ENCODE peak calls at places on chromosomes 4 and X, in eight cellular contexts. Q is SW480, W is Right ventricle myocardium superior, E is ascending aorta, R is vagina, V is T-helper 9 cell, Z is NCI-H2081, I is T follicular helper cell. P is an unnamed sample.

GRCh38 chr4:8651661-8652180 is 59.2 kb downstream of the CPZ start:
- DNase-seq in W (no peak), E (peak; percentile 43), R (no peak), Z (no peak), I (no peak), V (no peak), Q (no peak), P (no peak)

GRCh38 chr4:179595671-179596410 is 2153.6 kb upstream of the AGA start:
- DNase-seq in Z (no peak), V (no peak), Q (no peak), E (no peak), R (no peak), I (no peak), W (no peak), P (no peak)

GRCh38 chr4:117987464-117987863 is 46.8 kb upstream of the NDST3 start:
- DNase-seq in I (no peak), R (no peak), E (no peak), Q (no peak), Z (no peak), V (no peak), W (no peak), P (no peak)

GRCh38 chrX:119399772-119400101 is 601 bp downstream of the SLC25A43 start:
- DNase-seq in R (no peak), E (no peak), Z (no peak), Q (no peak), W (no peak), V (no peak), I (no peak), P (no peak)

GRCh38 chr4:179695175-179695574 is 2252.9 kb upstream of the AGA start:
- DNase-seq in E (no peak), W (no peak), Q (no peak), Z (no peak), I (no peak), V (no peak), R (no peak), P (no peak)

GRCh38 chrX:39667191-39667590 is 430.6 kb downstream of the BCOR start:
- DNase-seq in R (no peak), E (no peak), W (no peak), V (no peak), I (no peak), Z (no peak), Q (no peak), P (no peak)

GRCh38 chrX:41127476-41128192 is 42.4 kb downstream of the USP9X start:
- DNase-seq in V (no peak), I (no peak), Z (peak; percentile 23), Q (no peak), E (no peak), W (no peak), R (no peak), P (no peak)

GRCh38 chr4:127162741-127163140 is 470.0 kb upstream of the INTU start:
- DNase-seq in R (no peak), W (no peak), I (no peak), V (no peak), Q (no peak), E (no peak), Z (no peak), P (no peak)

GRCh38 chrX:54208531-54208930 is 25.5 kb upstream of the FAM120C start:
- DNase-seq in Z (no peak), Q (no peak), R (no peak), E (no peak), I (no peak), V (no peak), W (no peak), P (no peak)

GRCh38 chr4:3401436-3402171 is 40.2 kb upstream of the HGFAC start:
- DNase-seq in R (no peak), V (no peak), Z (no peak), I (no peak), Q (no peak), E (peak; percentile 57), W (no peak), P (no peak)

GRCh38 chrX:71533850-71534515 is 1.1 kb downstream of the OGT start:
- DNase-seq in E (peak; percentile 72), I (peak; percentile 36), R (no peak), V (peak; percentile 20), Q (peak; percentile 40), W (peak; percentile 59), Z (peak; percentile 52), P (peak; percentile 44)

GRCh38 chrX:133608406-133608805 is 193.1 kb upstream of the GPC4 start:
- DNase-seq in Z (no peak), V (no peak), E (no peak), I (no peak), Q (no peak), W (no peak), R (no peak), P (no peak)

GRCh38 chr4:122976111-122976510 is 53.7 kb upstream of the NUDT6 start:
- DNase-seq in Q (no peak), R (no peak), V (no peak), Z (no peak), I (no peak), W (no peak), E (no peak), P (no peak)

GRCh38 chrX:17464196-17464595 is 89.2 kb downstream of the NHS start:
- DNase-seq in Q (no peak), I (no peak), R (no peak), E (no peak), V (no peak), Z (no peak), W (no peak), P (no peak)

GRCh38 chr4:144591401-144591800 is 54.6 kb upstream of the HHIP start:
- DNase-seq in W (no peak), R (no peak), E (no peak), Z (peak; percentile 52), I (no peak), Q (no peak), V (no peak), P (no peak)

GRCh38 chrX:550514-550913 is 80.1 kb upstream of the SHOX start:
- DNase-seq in Z (no peak), R (no peak), I (no peak), W (no peak), Q (no peak), E (no peak), V (no peak), P (no peak)

GRCh38 chr4:10783351-10783750 is 98.8 kb upstream of the CLNK start:
- DNase-seq in Z (no peak), Q (no peak), R (no peak), V (no peak), E (no peak), W (no peak), I (no peak), P (no peak)